ENCODE peak calls at places on chromosomes 1 and 21, in five cellular contexts. F is SK-MEL-5; G is heart left ventricle; P is activated CD4-positive, alpha-beta T cell treated with anti-CD3 and anti-CD28 coated beads, Interleukin-2, amount 50 U/mL, for 48 hours; M is astrocyte of the spinal cord. O is an unnamed sample.
A peak's percentile ranks its signal among the peaks of the same experiment; 100 is the strongest.

GRCh38 chr21:33650929-33651505 is 8.7 kb downstream of the ITSN1 start:
- DNase-seq in F (no peak), G (no peak), P (no peak), M (no peak), O (no peak)

GRCh38 chr1:207316622-207317510 is 4.6 kb upstream of the CD55 start:
- DNase-seq in F (no peak), G (no peak), P (no peak), M (no peak), O (no peak)

GRCh38 chr1:51313961-51314777 is 16.2 kb downstream of the TTC39A start:
- DNase-seq in F (no peak), G (peak; percentile 27), P (no peak), M (peak; percentile 74), O (no peak)

GRCh38 chr21:44294391-44295162 is 5.3 kb upstream of the PFKL start:
- DNase-seq in F (no peak), G (peak; percentile 85), P (no peak), M (peak; percentile 25), O (peak; percentile 93)

GRCh38 chr1:243667133-243667532 is 182.9 kb downstream of the AKT3 start:
- DNase-seq in F (no peak), G (no peak), P (no peak), M (no peak), O (no peak)

GRCh38 chr1:172019971-172020370 is 178.7 kb downstream of the DNM3 start:
- DNase-seq in F (no peak), G (no peak), P (no peak), M (no peak), O (no peak)

GRCh38 chr21:34807881-34808568 is 139.2 kb downstream of the CLIC6 start:
- DNase-seq in F (no peak), G (peak; percentile 41), P (peak; percentile 84), M (peak; percentile 93), O (no peak)

GRCh38 chr1:60655799-60656355 is 426.5 kb upstream of the NFIA start:
- DNase-seq in F (no peak), G (no peak), P (no peak), M (no peak), O (no peak)

GRCh38 chr1:240092301-240093119 is 827 bp downstream of the FMN2 start:
- DNase-seq in F (peak; percentile 13), G (no peak), P (no peak), M (peak; percentile 77), O (no peak)

GRCh38 chr1:63835075-63835633 is 61.3 kb downstream of the ROR1 start:
- DNase-seq in F (no peak), G (no peak), P (no peak), M (no peak), O (no peak)

GRCh38 chr1:182889997-182890396 is 50.9 kb downstream of the DHX9 start:
- DNase-seq in F (peak; percentile 39), G (no peak), P (no peak), M (no peak), O (no peak)

GRCh38 chr1:96364576-96364975 is 357.0 kb upstream of the PTBP2 start:
- DNase-seq in F (no peak), G (no peak), P (no peak), M (peak; percentile 67), O (no peak)

GRCh38 chr1:204377800-204378608 is 18.3 kb upstream of the PLEKHA6 start:
- DNase-seq in F (no peak), G (no peak), P (peak; percentile 57), M (no peak), O (peak; percentile 39)

GRCh38 chr1:188065917-188066316 is 1237.2 kb downstream of the PLA2G4A start:
- DNase-seq in F (no peak), G (no peak), P (no peak), M (peak; percentile 5), O (no peak)

GRCh38 chr1:169427081-169427611 is at the start of gene CCDC181:
- DNase-seq in F (peak; percentile 68), G (peak; percentile 71), P (peak; percentile 76), M (peak; percentile 78), O (peak; percentile 70)

GRCh38 chr1:152962876-152963415 is 7.5 kb upstream of the SPRR4 start:
- DNase-seq in F (no peak), G (no peak), P (no peak), M (no peak), O (no peak)

GRCh38 chr1:40840526-40841323 is 21.4 kb downstream of the CITED4 start:
- DNase-seq in F (no peak), G (no peak), P (no peak), M (no peak), O (peak; percentile 5)

GRCh38 chr1:45552309-45552708 is 1.7 kb downstream of the AKR1A1 start:
- DNase-seq in F (no peak), G (no peak), P (no peak), M (no peak), O (no peak)

GRCh38 chr1:95039360-95040031 is 33.3 kb downstream of the ALG14 start:
- DNase-seq in F (no peak), G (no peak), P (no peak), M (no peak), O (no peak)

GRCh38 chr21:15943009-15943666 is 213.4 kb downstream of the USP25 start:
- DNase-seq in F (no peak), G (no peak), P (no peak), M (peak; percentile 36), O (no peak)

GRCh38 chr1:30418426-30419245 is 304.7 kb downstream of the MATN1 start:
- DNase-seq in F (no peak), G (no peak), P (no peak), M (peak; percentile 27), O (no peak)

GRCh38 chr1:155499953-155500621 is 62.5 kb downstream of the ASH1L start:
- DNase-seq in F (no peak), G (no peak), P (no peak), M (peak; percentile 36), O (no peak)